ENCODE peak calls at places on chromosomes 12 and 14, in seven cellular contexts. P is body of pancreas; J is gastrocnemius medialis; N is CD4-positive, alpha-beta memory T cell; R is mucosa of descending colon; L is left ventricle myocardium inferior; O is left lung. B is an unnamed sample.

GRCh38 chr14:61601923-61602732 is 93.2 kb upstream of the HIF1A start:
- DNase-seq in R (no peak), N (no peak), P (no peak), O (no peak), J (no peak), L (no peak), B (no peak)

GRCh38 chr12:121751034-121751433 is 38.5 kb downstream of the TMEM120B start:
- DNase-seq in P (no peak), R (no peak), N (no peak), L (no peak), O (no peak), J (no peak), B (no peak)

GRCh38 chr12:52338241-52338960 is 17.2 kb upstream of the KRT83 start:
- DNase-seq in R (no peak), P (no peak), J (no peak), L (no peak), O (no peak), N (no peak), B (no peak)

GRCh38 chr12:93883436-93884154 is 206.4 kb downstream of the CRADD start:
- DNase-seq in J (no peak), N (no peak), P (no peak), O (no peak), R (no peak), L (no peak), B (no peak)

GRCh38 chr14:77375164-77375950 is 1.5 kb downstream of the TMED8 start:
- DNase-seq in P (no peak), R (no peak), L (no peak), J (no peak), N (no peak), O (no peak), B (no peak)

GRCh38 chr12:10288989-10289388 is 18.7 kb upstream of the KLRD1 start:
- DNase-seq in J (no peak), P (no peak), L (no peak), R (no peak), N (no peak), O (no peak), B (no peak)

GRCh38 chr14:70013269-70013873 is 134.2 kb downstream of the SMOC1 start:
- DNase-seq in R (no peak), O (no peak), N (no peak), J (no peak), L (no peak), P (peak; percentile 49), B (no peak)

GRCh38 chr12:49357099-49357678 is 10.1 kb upstream of the SPATS2 start:
- DNase-seq in N (no peak), R (no peak), L (no peak), P (no peak), O (no peak), J (no peak), B (no peak)

GRCh38 chr12:46472893-46473633 is 100.5 kb upstream of the SLC38A2 start:
- DNase-seq in O (no peak), J (no peak), N (no peak), P (peak; percentile 51), L (no peak), R (no peak), B (no peak)

GRCh38 chr12:12338528-12339168 is 11.4 kb downstream of the MANSC1 start:
- DNase-seq in O (no peak), L (no peak), N (no peak), J (no peak), P (no peak), R (no peak), B (no peak)

GRCh38 chr12:1634590-1635191 is 5.7 kb downstream of the WNT5B start:
- DNase-seq in P (peak; percentile 81), R (peak; percentile 77), O (peak; percentile 93), J (peak; percentile 40), N (no peak), L (peak; percentile 85), B (no peak)

GRCh38 chr12:12901158-12901791 is 9.9 kb downstream of the GPRC5A start:
- DNase-seq in R (no peak), P (peak; percentile 26), J (peak; percentile 50), N (no peak), L (no peak), O (no peak), B (no peak)

GRCh38 chr12:111546758-111547383 is 52.2 kb downstream of the ATXN2 start:
- DNase-seq in N (no peak), P (no peak), J (no peak), L (no peak), O (no peak), R (no peak), B (no peak)

GRCh38 chr14:104866451-104867370 is 1.6 kb downstream of the CEP170B start:
- DNase-seq in R (no peak), O (peak; percentile 50), L (peak; percentile 10), N (no peak), P (no peak), J (no peak), B (no peak)

GRCh38 chr12:131687346-131688125 is 23.4 kb upstream of the SFSWAP start:
- DNase-seq in O (no peak), R (no peak), L (no peak), P (no peak), J (no peak), N (no peak), B (no peak)

GRCh38 chr12:131684015-131684725 is 26.7 kb upstream of the SFSWAP start:
- DNase-seq in N (no peak), P (no peak), R (no peak), O (peak; percentile 67), L (no peak), J (no peak), B (no peak)

GRCh38 chr12:131682511-131682895 is 28.4 kb upstream of the SFSWAP start:
- DNase-seq in O (no peak), N (no peak), J (no peak), L (no peak), P (no peak), R (no peak), B (peak; percentile 24)

GRCh38 chr12:131681257-131681620 is 29.7 kb upstream of the SFSWAP start:
- DNase-seq in J (no peak), P (no peak), L (no peak), O (no peak), R (no peak), N (no peak), B (no peak)

DNA sequence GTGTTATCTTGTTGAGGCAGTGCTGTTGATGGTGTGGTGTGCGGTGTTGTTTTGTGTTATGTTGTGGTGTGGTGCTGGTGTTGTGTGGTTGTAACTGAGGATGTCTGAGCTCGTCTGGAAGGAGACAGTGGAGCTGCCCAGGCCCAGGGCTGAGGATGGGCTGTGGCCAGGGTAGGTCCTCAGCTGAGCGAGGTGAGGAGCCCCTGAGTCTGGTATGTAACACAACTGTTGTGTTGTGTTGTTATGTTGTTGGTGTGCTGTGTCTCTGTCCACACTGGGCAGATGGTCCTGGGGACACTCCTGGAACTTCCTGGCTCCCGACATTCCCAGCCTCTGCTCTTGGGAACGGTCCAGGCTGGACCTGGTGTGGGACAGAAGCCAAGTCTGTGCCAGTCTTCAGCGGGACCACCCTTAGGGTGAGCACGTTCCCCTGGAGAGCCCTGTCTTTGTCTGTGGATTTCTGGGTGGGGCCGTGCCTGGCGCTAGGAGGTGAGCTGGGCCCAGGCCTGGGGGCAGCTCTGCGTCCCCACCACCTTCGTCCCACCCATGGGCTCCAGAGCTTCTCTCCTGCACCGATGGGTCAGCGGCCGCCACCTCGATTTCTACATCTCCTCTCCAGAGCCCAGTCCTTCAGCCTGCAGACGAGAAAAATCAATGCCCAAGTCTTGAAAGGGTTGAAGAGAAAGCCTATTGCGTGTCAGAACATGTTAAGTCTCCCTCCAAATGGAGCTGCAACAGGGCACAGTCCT is 27.4 kb upstream of the SFSWAP start:
- DNase-seq in O (no peak), R (no peak), J (no peak), N (no peak), L (no peak), P (no peak), B (no peak)
- H3K4me3 ChIP-seq in O (no peak overlapping the region), R (no peak overlapping the region), J (no peak overlapping the region), N (no peak overlapping the region), L (no peak overlapping the region), P (no peak overlapping the region), B (no peak overlapping the region)

DNA sequence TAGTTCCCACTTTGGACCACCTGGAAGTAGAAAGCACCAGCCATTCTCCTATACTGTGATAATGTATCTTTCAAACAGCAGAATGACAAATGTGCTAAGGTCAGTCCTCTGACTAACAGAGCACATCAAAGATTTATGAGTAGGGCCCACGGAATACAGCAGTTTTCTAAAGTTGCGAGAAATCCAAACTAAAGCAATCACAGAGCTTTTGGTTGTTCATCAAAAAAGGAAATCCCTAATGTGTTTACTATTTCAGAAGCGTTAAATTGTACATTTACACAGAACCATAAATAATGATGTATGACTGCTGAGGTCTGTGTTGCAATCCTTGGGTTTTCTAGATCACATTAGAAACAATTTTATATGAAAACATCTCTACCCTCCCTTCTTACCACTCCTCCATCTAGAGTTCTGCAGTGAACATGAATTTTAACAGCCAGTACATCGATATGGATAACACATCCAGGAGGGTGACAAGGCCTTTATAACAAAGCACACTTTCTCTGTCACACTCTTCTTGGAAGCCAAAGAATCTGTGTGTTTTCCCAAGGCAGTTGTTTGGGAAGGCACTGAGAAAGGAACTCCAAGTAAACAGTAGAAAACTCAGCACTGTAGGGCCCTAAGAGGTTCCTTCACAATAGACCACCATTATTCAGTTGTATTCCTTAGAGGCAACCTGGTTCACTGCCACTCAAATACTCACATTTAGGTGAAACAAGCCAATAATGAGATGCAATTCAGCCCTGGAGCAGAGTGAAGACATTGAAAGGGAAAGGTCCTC is 7.3 kb downstream of the KITLG start:
- DNase-seq in O (no peak), N (no peak), J (no peak), R (no peak), P (no peak), L (no peak), B (no peak)
- H3K4me1 ChIP-seq in O (peaks cover 38% of the 10 kb centered on the region), N (no peaks in the 10 kb centered on the region), J (peaks cover 5% of the 10 kb centered on the region), R (peaks cover 31% of the 10 kb centered on the region), P (peaks cover 24% of the 10 kb centered on the region), L (peaks cover 86% of the 10 kb centered on the region), B (no peaks in the 10 kb centered on the region)

GRCh38 chr12:116727902-116728301 is 10.0 kb downstream of the SPRING1 start:
- DNase-seq in N (no peak), O (no peak), J (no peak), P (no peak), L (no peak), R (no peak), B (no peak)
- H3K4me3 ChIP-seq in N (no peak overlapping the region), O (no peak overlapping the region), J (no peak overlapping the region), P (no peak overlapping the region), L (no peak overlapping the region), R (no peak overlapping the region), B (no peak overlapping the region)

DNA sequence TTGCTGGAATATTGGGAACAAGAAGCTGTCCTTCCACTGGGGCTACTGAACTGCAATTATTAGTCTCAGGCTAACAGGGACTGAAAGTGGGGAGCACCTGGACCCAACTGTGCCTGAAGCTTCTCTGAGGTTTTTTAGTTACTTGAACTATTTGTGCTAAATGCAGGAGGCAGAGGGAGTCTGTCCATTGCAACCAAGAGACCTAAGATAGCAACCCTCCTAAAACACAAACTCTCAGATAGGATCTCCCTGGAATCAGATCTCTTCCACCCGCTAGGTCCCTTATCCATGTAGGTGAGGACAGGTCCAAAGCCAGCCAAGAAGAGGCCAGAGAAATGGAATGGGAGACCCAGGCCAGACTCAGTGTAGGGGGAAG is 58.1 kb downstream of the NCOR2 start:
- DNase-seq in O (no peak), L (no peak), J (no peak), P (no peak), R (no peak), N (no peak), B (no peak)
- H3K4me1 ChIP-seq in O (peaks cover 97% of the 10 kb centered on the region), L (peaks cover 100% of the 10 kb centered on the region), J (peaks cover 93% of the 10 kb centered on the region), P (peaks cover 89% of the 10 kb centered on the region), R (peaks cover 40% of the 10 kb centered on the region), N (peaks cover 5% of the 10 kb centered on the region), B (no peaks in the 10 kb centered on the region)

GRCh38 chr14:74239848-74240793 is 872 bp downstream of the VSX2 start:
- DNase-seq in P (no peak), O (no peak), N (no peak), R (no peak), J (no peak), L (no peak), B (no peak)
- H3K4me3 ChIP-seq in P (no peak overlapping the region), O (no peak overlapping the region), N (peak overlapping the region; percentile 24), R (no peak overlapping the region), J (peak overlapping the region; percentile 51), L (peak overlapping the region; percentile 59), B (peak overlapping the region; percentile 29)

B was measured in effector memory CD4-positive, alpha-beta T cell.